ENCODE peak calls at places on chromosome 13, in eight cellular contexts. M is ovary; A is activated CD4-positive, alpha-beta T cell treated with anti-CD3 and anti-CD28 coated beads, Interleukin-2, amount 10 ng/mL, durations not matched to agents 7 days and 5 days; L is epithelial cell of esophagus; S is left ventricle myocardium superior; T is T-cell; B is amniotic epithelial cell; Q is breast epithelium. P is an unnamed sample.

GRCh38 chr13:96091164-96091931 is 1.4 kb downstream of the HS6ST3 start:
- DNase-seq in M (peak; percentile 34), A (no peak), L (no peak), S (peak; percentile 47), T (no peak), B (no peak), Q (no peak), P (no peak)

GRCh38 chr13:36297600-36298338 is at the start of gene CCDC169:
- DNase-seq in M (peak; percentile 80), A (peak; percentile 71), L (peak; percentile 58), S (peak; percentile 74), T (peak; percentile 43), B (peak; percentile 55), Q (peak; percentile 64), P (peak; percentile 58)

GRCh38 chr13:28532226-28533048 is 37.5 kb upstream of the FLT1 start:
- DNase-seq in M (peak; percentile 34), A (no peak), L (no peak), S (peak; percentile 72), T (no peak), B (no peak), Q (no peak), P (no peak)

GRCh38 chr13:111664060-111664459 is 343.6 kb downstream of the TEX29 start:
- DNase-seq in M (no peak), A (no peak), L (no peak), S (no peak), T (no peak), B (no peak), Q (no peak), P (no peak)

GRCh38 chr13:33615436-33615835 is 202.5 kb upstream of the RFC3 start:
- DNase-seq in M (no peak), A (no peak), L (no peak), S (no peak), T (no peak), B (no peak), Q (no peak), P (no peak)

GRCh38 chr13:74082741-74083160 is 51.5 kb downstream of the KLF12 start:
- DNase-seq in M (no peak), A (no peak), L (no peak), S (no peak), T (no peak), B (no peak), Q (no peak), P (no peak)

GRCh38 chr13:66344770-66345367 is 885.3 kb downstream of the PCDH9 start:
- DNase-seq in M (no peak), A (no peak), L (no peak), S (no peak), T (no peak), B (no peak), Q (no peak), P (no peak)

GRCh38 chr13:89401209-89401810 is 1730.1 kb downstream of the SLITRK5 start:
- DNase-seq in M (no peak), A (no peak), L (peak; percentile 84), S (no peak), T (no peak), B (peak; percentile 80), Q (no peak), P (peak; percentile 93)

GRCh38 chr13:111532111-111532510 is 211.7 kb downstream of the TEX29 start:
- DNase-seq in M (no peak), A (no peak), L (no peak), S (no peak), T (no peak), B (no peak), Q (no peak), P (no peak)